ENCODE peak calls at places on chromosome 5, in four cellular contexts. S is CD8-positive, alpha-beta T cell; U is CD4-positive, alpha-beta memory T cell; O is IMR-90. W is an unnamed sample.

GRCh38 chr5:33037101-33037500 is 326.0 kb downstream of the NPR3 start:
- DNase-seq in O (no peak), U (no peak), S (no peak), W (no peak)

GRCh38 chr5:100794844-100795243 is 108.2 kb downstream of the ST8SIA4 start:
- DNase-seq in S (no peak), U (no peak), O (no peak), W (no peak)

GRCh38 chr5:2836133-2836532 is 84.7 kb upstream of the IRX2 start:
- DNase-seq in U (no peak), O (no peak), S (no peak), W (no peak)

GRCh38 chr5:51986733-51987132 is 603.5 kb downstream of the ISL1 start:
- DNase-seq in O (no peak), S (no peak), U (no peak), W (no peak)

GRCh38 chr5:132429451-132430440 is 60.2 kb downstream of the SLC22A5 start:
- DNase-seq in O (no peak), S (no peak), U (no peak), W (no peak)

GRCh38 chr5:146081685-146082084 is 23.7 kb downstream of the PLAC8L1 start:
- DNase-seq in S (no peak), O (no peak), U (no peak), W (no peak)

GRCh38 chr5:5350101-5350500 is 72.4 kb upstream of the ICE1 start:
- DNase-seq in O (no peak), S (no peak), U (no peak), W (no peak)

GRCh38 chr5:149996186-149996890 is 4.1 kb downstream of the TIGD6 start:
- DNase-seq in O (no peak), U (no peak), S (no peak), W (no peak)

GRCh38 chr5:134545070-134545868 is 19.8 kb downstream of the JADE2 start:
- DNase-seq in U (no peak), S (peak; percentile 23), O (no peak), W (no peak)

GRCh38 chr5:145471026-145471425 is 364.1 kb downstream of the PRELID2 start:
- DNase-seq in O (no peak), S (no peak), U (no peak), W (no peak)

GRCh38 chr5:178078197-178078995 is 34.9 kb upstream of the N4BP3 start:
- DNase-seq in U (no peak), S (no peak), O (peak; percentile 82), W (no peak)

GRCh38 chr5:149130121-149130931 is 11.0 kb upstream of the ABLIM3 start:
- DNase-seq in U (no peak), S (no peak), O (peak; percentile 49), W (no peak)

GRCh38 chr5:1181451-1182359 is 19.7 kb upstream of the SLC6A19 start:
- DNase-seq in O (no peak), U (no peak), S (no peak), W (no peak)

GRCh38 chr5:139925650-139926640 is 117.2 kb downstream of the NRG2 start:
- DNase-seq in O (no peak), U (no peak), S (peak; percentile 19), W (no peak)

GRCh38 chr5:89401012-89401411 is 518.0 kb upstream of the MEF2C start:
- DNase-seq in U (no peak), O (no peak), S (no peak), W (no peak)

GRCh38 chr5:14464661-14465060 is 116.9 kb upstream of the OTULINL start:
- DNase-seq in S (no peak), U (no peak), O (no peak), W (peak; percentile 37)

GRCh38 chr5:14464101-14464500 is 117.5 kb upstream of the OTULINL start:
- DNase-seq in O (no peak), S (no peak), U (no peak), W (no peak)

GRCh38 chr5:14463629-14464028 is 118.0 kb upstream of the OTULINL start:
- DNase-seq in S (no peak), O (peak; percentile 75), U (no peak), W (no peak)

GRCh38 chr5:14460844-14461398 is 120.7 kb upstream of the OTULINL start:
- DNase-seq in O (no peak), S (no peak), U (no peak), W (no peak)

DNA sequence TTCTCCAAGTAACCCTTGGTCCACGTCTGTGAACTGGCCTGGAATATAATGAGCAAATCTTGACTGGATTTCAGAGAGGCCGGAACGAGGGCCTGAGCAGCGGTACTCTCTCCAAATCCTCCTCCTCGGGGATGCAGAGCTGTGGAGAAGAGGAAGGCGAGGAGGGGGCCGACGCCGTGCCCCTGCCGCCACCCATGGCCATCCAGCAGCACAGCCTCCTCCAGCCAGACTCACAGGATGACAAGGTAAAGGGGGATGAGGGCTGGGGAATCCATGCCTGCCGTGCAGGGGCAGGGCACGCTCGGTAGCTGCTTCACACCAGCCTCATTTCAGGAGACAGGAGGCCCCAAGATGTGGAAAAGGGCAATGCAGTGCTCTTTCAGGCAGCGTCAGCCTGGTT is 118.9 kb upstream of the OTULINL start:
- DNase-seq in O (no peak), U (no peak), S (no peak), W (no peak)
- H3K36me3 ChIP-seq in O (peaks cover 69% of the 10 kb centered on the region), U (no peaks in the 10 kb centered on the region), S (no peaks in the 10 kb centered on the region), W (no peaks in the 10 kb centered on the region)

GRCh38 chr5:180548563-180548962 is 42.7 kb downstream of the SCGB3A1 start:
- DNase-seq in S (no peak), O (no peak), U (no peak), W (peak; percentile 44)
- H3K36me3 ChIP-seq in S (no peaks in the 10 kb centered on the region), O (peaks cover 12% of the 10 kb centered on the region), U (peaks cover 7% of the 10 kb centered on the region), W (peaks cover 40% of the 10 kb centered on the region)

GRCh38 chr5:115616492-115616891 is 9.3 kb downstream of the TMED7 start:
- DNase-seq in U (no peak), S (no peak), O (no peak), W (no peak)
- H3K36me3 ChIP-seq in U (peaks cover 38% of the 10 kb centered on the region), S (peaks cover 10% of the 10 kb centered on the region), O (peaks cover 25% of the 10 kb centered on the region), W (peaks cover 64% of the 10 kb centered on the region)

GRCh38 chr5:31449175-31449574 is 82.7 kb downstream of the DROSHA start:
- DNase-seq in O (peak; percentile 61), U (no peak), S (no peak), W (no peak)
- H3K36me3 ChIP-seq in O (peaks cover 11% of the 10 kb centered on the region), U (peaks cover 23% of the 10 kb centered on the region), S (peaks cover 3% of the 10 kb centered on the region), W (peaks cover 45% of the 10 kb centered on the region)

GRCh38 chr5:103275851-103276250 is 17.3 kb downstream of the MACIR start:
- DNase-seq in S (no peak), U (no peak), O (no peak), W (no peak)
- H3K36me3 ChIP-seq in S (no peaks in the 10 kb centered on the region), U (no peaks in the 10 kb centered on the region), O (peaks cover 6% of the 10 kb centered on the region), W (peaks cover 9% of the 10 kb centered on the region)

GRCh38 chr5:151121095-151121494 is 36.5 kb downstream of the ANXA6 start:
- DNase-seq in O (no peak), S (no peak), U (no peak), W (no peak)

GRCh38 chr5:151122828-151123227 is 34.8 kb downstream of the ANXA6 start:
- DNase-seq in O (no peak), U (no peak), S (no peak), W (no peak)

GRCh38 chr5:151121652-151122051 is 35.9 kb downstream of the ANXA6 start:
- DNase-seq in O (no peak), S (no peak), U (no peak), W (no peak)

GRCh38 chr5:151115272-151115905 is 34.6 kb upstream of the TNIP1 start:
- DNase-seq in U (peak; percentile 65), S (peak; percentile 78), O (peak; percentile 56), W (peak; percentile 58)

GRCh38 chr5:151118898-151119600 is 38.2 kb upstream of the TNIP1 start:
- DNase-seq in S (no peak), O (no peak), U (no peak), W (no peak)
- H3K36me3 ChIP-seq in S (peaks cover 68% of the 10 kb centered on the region), O (peaks cover 75% of the 10 kb centered on the region), U (peaks cover 86% of the 10 kb centered on the region), W (peaks cover 93% of the 10 kb centered on the region)

GRCh38 chr5:179902763-179903158 is 4.9 kb downstream of the TBC1D9B start:
- DNase-seq in U (no peak), S (no peak), O (no peak), W (no peak)
- H3K36me3 ChIP-seq in U (peaks cover 12% of the 10 kb centered on the region), S (peaks cover 6% of the 10 kb centered on the region), O (peaks cover 53% of the 10 kb centered on the region), W (peaks cover 35% of the 10 kb centered on the region)

DNA sequence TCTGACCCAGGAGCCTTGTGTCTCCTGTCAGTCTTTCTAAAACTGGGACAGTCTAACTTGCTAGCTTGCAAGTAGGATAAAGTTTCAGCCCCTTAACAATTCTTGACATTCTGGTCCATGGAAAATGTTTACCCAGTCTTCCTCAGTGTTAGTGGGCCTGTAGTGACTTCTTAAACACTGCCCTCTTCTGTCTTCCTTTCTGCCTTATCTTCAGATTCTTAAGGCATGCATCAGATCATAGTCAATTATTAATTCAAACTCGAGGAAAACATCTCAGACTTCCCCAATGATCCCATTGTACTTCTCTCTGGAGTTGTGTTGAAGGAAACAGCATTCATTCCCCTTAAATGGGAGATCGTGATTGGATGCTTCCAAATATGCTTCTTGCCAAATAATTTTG is 1199.8 kb downstream of the DTWD2 start:
- DNase-seq in S (no peak), U (no peak), O (peak; percentile 31), W (no peak)
- H3K36me3 ChIP-seq in S (no peaks in the 10 kb centered on the region), U (no peaks in the 10 kb centered on the region), O (no peaks in the 10 kb centered on the region), W (no peaks in the 10 kb centered on the region)

DNA sequence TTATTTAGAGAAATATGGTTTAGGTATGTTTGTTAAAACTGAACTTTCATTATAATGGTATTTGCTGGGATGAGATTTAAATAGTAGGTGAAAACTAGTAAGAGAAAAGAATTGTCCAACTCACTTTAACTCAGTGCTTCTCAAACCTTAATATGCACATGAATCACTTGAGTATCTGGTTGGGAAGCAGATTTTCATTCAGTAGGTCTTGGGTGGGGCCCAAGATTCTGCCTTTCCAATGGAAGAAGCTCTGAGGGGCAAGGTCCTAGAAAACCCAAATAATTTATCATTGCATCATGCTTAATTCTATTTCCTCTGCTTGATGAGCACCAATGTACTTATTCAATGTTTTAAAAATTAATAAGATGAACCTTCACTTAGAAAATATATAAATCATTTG is 262.6 kb downstream of the KIAA0825 start:
- DNase-seq in O (no peak), U (no peak), S (no peak), W (no peak)
- H3K36me3 ChIP-seq in O (no peaks in the 10 kb centered on the region), U (no peaks in the 10 kb centered on the region), S (no peaks in the 10 kb centered on the region), W (no peaks in the 10 kb centered on the region)